ENCODE peak calls at places on chromosomes 12 and 14, in six cellular contexts. N is endothelial cell; G is COR-L47; H is GDM1; V is activated naive CD4-positive, alpha-beta T cell treated with anti-CD3 and anti-CD28 coated beads for 36 hours; R is SJSA1. U is an unnamed sample.

GRCh38 chr14:98008381-98009113 is 1211.4 kb downstream of the VRK1 start:
- DNase-seq in N (no peak), G (no peak), H (no peak), V (peak), R (no peak), U (no peak)

GRCh38 chr12:52820521-52820920 is 6.6 kb upstream of the KRT4 start:
- DNase-seq in N (no peak), G (no peak), H (no peak), V (no peak), R (peak), U (no peak)

GRCh38 chr12:130186631-130187269 is 24.5 kb downstream of the FZD10 start:
- DNase-seq in N (no peak), G (no peak), H (no peak), V (no peak), R (no peak), U (no peak)

GRCh38 chr14:65261425-65261920 is 151.1 kb upstream of the FUT8 start:
- DNase-seq in N (no peak), G (no peak), H (no peak), V (no peak), R (no peak), U (no peak)

GRCh38 chr14:89386214-89386886 is 30.7 kb downstream of the FOXN3 start:
- DNase-seq in N (no peak), G (no peak), H (no peak), V (peak), R (no peak), U (peak)

GRCh38 chr12:114747156-114747555 is 63.2 kb upstream of the TBX3 start:
- DNase-seq in N (no peak), G (no peak), H (no peak), V (no peak), R (no peak), U (no peak)

GRCh38 chr12:99680276-99680675 is 32.7 kb downstream of the GARIN6 start:
- DNase-seq in N (no peak), G (no peak), H (no peak), V (no peak), R (no peak), U (no peak)

GRCh38 chr12:47095446-47096236 is 15.9 kb upstream of the AMIGO2 start:
- DNase-seq in N (no peak), G (no peak), H (no peak), V (no peak), R (peak), U (no peak)

GRCh38 chr12:107493646-107494045 is 192.0 kb upstream of the PWP1 start:
- DNase-seq in N (no peak), G (no peak), H (no peak), V (no peak), R (no peak), U (no peak)